ENCODE peak calls at places on chromosomes 2 and 18, in nine cellular contexts. One of them, this sample, is unnamed.

GRCh38 chr18:22342625-22343024 is 75.1 kb downstream of the CTAGE1 start:
- DNase-seq in BE2C: peak; percentile 83
- DNase-seq in CD8-positive, alpha-beta T cell: no peak
- DNase-seq in mesendoderm: no peak
- DNase-seq in PC-9: peak; percentile 72
- DNase-seq in neuronal stem cell: no peak
- DNase-seq in body of pancreas: peak; percentile 50
- DNase-seq in breast epithelium: peak; percentile 53
- DNase-seq in heart right ventricle: no peak
- DNase-seq in this sample: no peak

GRCh38 chr2:170554278-170554955 is 160.7 kb upstream of the SP5 start:
- DNase-seq in mesendoderm: no peak
- DNase-seq in PC-9: no peak
- DNase-seq in breast epithelium: peak; percentile 28
- DNase-seq in neuronal stem cell: no peak
- DNase-seq in heart right ventricle: peak; percentile 13
- DNase-seq in body of pancreas: peak; percentile 35
- DNase-seq in BE2C: no peak
- DNase-seq in CD8-positive, alpha-beta T cell: no peak
- DNase-seq in this sample: no peak

GRCh38 chr2:12436483-12436882 is 280.3 kb upstream of the TRIB2 start:
- DNase-seq in mesendoderm: no peak
- DNase-seq in breast epithelium: no peak
- DNase-seq in PC-9: no peak
- DNase-seq in BE2C: no peak
- DNase-seq in CD8-positive, alpha-beta T cell: no peak
- DNase-seq in heart right ventricle: no peak
- DNase-seq in neuronal stem cell: no peak
- DNase-seq in body of pancreas: no peak
- DNase-seq in this sample: no peak

GRCh38 chr18:28365406-28365805 is 188.5 kb upstream of the CDH2 start:
- DNase-seq in breast epithelium: peak; percentile 27
- DNase-seq in neuronal stem cell: no peak
- DNase-seq in BE2C: no peak
- DNase-seq in body of pancreas: peak; percentile 8
- DNase-seq in mesendoderm: no peak
- DNase-seq in PC-9: peak; percentile 41
- DNase-seq in heart right ventricle: no peak
- DNase-seq in CD8-positive, alpha-beta T cell: no peak
- DNase-seq in this sample: no peak

GRCh38 chr2:189304360-189304759 is 124.8 kb upstream of the COL5A2 start:
- DNase-seq in mesendoderm: peak; percentile 34
- DNase-seq in neuronal stem cell: no peak
- DNase-seq in BE2C: no peak
- DNase-seq in breast epithelium: no peak
- DNase-seq in body of pancreas: no peak
- DNase-seq in heart right ventricle: no peak
- DNase-seq in CD8-positive, alpha-beta T cell: peak; percentile 16
- DNase-seq in PC-9: no peak
- DNase-seq in this sample: no peak

GRCh38 chr2:140200307-140200706 is 1420.1 kb upstream of the NXPH2 start:
- DNase-seq in mesendoderm: no peak
- DNase-seq in neuronal stem cell: no peak
- DNase-seq in BE2C: no peak
- DNase-seq in breast epithelium: no peak
- DNase-seq in PC-9: no peak
- DNase-seq in heart right ventricle: no peak
- DNase-seq in body of pancreas: no peak
- DNase-seq in CD8-positive, alpha-beta T cell: no peak
- DNase-seq in this sample: no peak

GRCh38 chr2:212424090-212424489 is 114.5 kb downstream of the ERBB4 start:
- DNase-seq in body of pancreas: no peak
- DNase-seq in neuronal stem cell: no peak
- DNase-seq in CD8-positive, alpha-beta T cell: no peak
- DNase-seq in heart right ventricle: no peak
- DNase-seq in BE2C: no peak
- DNase-seq in mesendoderm: peak; percentile 13
- DNase-seq in breast epithelium: no peak
- DNase-seq in PC-9: no peak
- DNase-seq in this sample: no peak

GRCh38 chr18:12751503-12751884 is 48.7 kb downstream of the PSMG2 start:
- DNase-seq in heart right ventricle: no peak
- DNase-seq in neuronal stem cell: no peak
- DNase-seq in body of pancreas: no peak
- DNase-seq in breast epithelium: no peak
- DNase-seq in CD8-positive, alpha-beta T cell: no peak
- DNase-seq in PC-9: no peak
- DNase-seq in mesendoderm: no peak
- DNase-seq in BE2C: no peak
- DNase-seq in this sample: no peak

GRCh38 chr2:186992597-186992996 is 143.6 kb upstream of the ZSWIM2 start:
- DNase-seq in mesendoderm: no peak
- DNase-seq in breast epithelium: no peak
- DNase-seq in BE2C: no peak
- DNase-seq in heart right ventricle: no peak
- DNase-seq in body of pancreas: no peak
- DNase-seq in neuronal stem cell: no peak
- DNase-seq in CD8-positive, alpha-beta T cell: no peak
- DNase-seq in PC-9: no peak
- DNase-seq in this sample: no peak

GRCh38 chr2:20723543-20723942 is 56.6 kb downstream of the GDF7 start:
- DNase-seq in neuronal stem cell: no peak
- DNase-seq in body of pancreas: no peak
- DNase-seq in breast epithelium: no peak
- DNase-seq in PC-9: no peak
- DNase-seq in BE2C: no peak
- DNase-seq in CD8-positive, alpha-beta T cell: no peak
- DNase-seq in heart right ventricle: no peak
- DNase-seq in mesendoderm: no peak
- DNase-seq in this sample: no peak

GRCh38 chr2:30127016-30127893 is 19.6 kb upstream of the YPEL5 start:
- DNase-seq in CD8-positive, alpha-beta T cell: no peak
- DNase-seq in heart right ventricle: no peak
- DNase-seq in BE2C: no peak
- DNase-seq in mesendoderm: no peak
- DNase-seq in body of pancreas: no peak
- DNase-seq in PC-9: no peak
- DNase-seq in neuronal stem cell: no peak
- DNase-seq in breast epithelium: no peak
- DNase-seq in this sample: no peak

DNA sequence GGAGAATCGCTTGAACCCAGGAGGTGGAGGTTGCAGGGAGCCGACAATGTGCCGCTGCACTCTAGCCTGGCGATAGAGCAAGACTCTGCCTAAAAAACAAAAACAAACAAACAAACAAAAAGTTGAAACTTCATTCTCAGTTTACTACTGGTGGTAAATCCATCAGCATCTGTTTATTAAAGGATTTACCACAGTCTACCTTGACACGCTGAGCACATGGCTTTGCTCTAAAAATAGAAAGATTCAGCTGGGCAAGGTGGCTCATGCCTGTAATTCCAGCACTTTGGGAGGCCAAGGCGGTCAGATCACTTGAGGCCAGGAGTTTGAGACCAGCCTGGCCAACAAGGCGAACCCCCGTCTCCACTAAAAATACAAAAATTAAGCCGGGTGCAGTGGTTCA is 201.3 kb downstream of the TGIF1 start:
- DNase-seq in breast epithelium: no peak
- DNase-seq in CD8-positive, alpha-beta T cell: no peak
- DNase-seq in mesendoderm: no peak
- DNase-seq in body of pancreas: no peak
- DNase-seq in heart right ventricle: no peak
- DNase-seq in neuronal stem cell: no peak
- DNase-seq in PC-9: no peak
- DNase-seq in BE2C: no peak
- DNase-seq in this sample: no peak
- H3K4me1 ChIP-seq in breast epithelium: no peaks in the 10 kb centered on the region
- H3K4me1 ChIP-seq in CD8-positive, alpha-beta T cell: no peaks in the 10 kb centered on the region
- H3K4me1 ChIP-seq in mesendoderm: peaks cover 12% of the 10 kb centered on the region
- H3K4me1 ChIP-seq in body of pancreas: no peaks in the 10 kb centered on the region
- H3K4me1 ChIP-seq in heart right ventricle: no peaks in the 10 kb centered on the region
- H3K4me1 ChIP-seq in neuronal stem cell: peaks cover 5% of the 10 kb centered on the region
- H3K4me1 ChIP-seq in PC-9: peaks cover 77% of the 10 kb centered on the region
- H3K4me1 ChIP-seq in BE2C: no peaks in the 10 kb centered on the region
- H3K4me1 ChIP-seq in this sample: peaks cover 21% of the 10 kb centered on the region

DNA sequence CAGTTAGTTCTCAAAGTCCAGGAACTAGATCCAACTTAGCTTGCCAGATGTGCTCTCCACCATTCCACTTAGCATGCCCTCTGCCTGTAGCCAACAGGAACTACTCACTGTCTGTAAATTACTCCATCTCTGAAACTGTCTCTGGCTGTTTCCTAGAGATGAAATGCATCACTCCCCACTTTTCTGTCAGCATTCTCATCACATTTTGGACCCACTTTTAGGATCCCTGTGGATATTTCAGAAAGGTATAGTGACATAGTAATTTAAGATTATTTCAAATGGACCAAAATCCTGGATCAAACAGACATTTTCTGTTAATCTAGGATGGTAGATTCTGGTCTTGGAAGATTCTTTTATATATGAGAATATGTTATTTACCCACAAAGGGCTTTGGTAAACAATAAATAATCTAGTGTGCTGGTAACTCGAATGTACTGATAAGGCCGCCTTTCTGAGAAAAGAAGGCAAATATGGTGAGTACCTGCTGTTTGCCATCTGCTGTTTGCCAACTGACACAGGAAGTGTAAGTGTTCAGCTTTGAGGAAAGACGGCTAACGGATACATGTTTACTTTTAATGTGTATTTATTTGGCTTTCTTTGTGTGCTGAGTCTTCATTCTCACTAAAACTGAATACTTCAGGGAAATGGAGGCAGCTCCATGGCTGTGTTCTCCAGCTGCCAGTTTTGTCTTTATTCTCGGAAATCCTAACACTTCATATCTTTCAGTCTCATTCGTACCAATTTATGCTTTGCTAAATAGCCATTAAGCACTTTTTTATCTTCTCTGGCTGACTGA is 79.5 kb downstream of the EVA1A start:
- DNase-seq in mesendoderm: peak; percentile 43
- DNase-seq in heart right ventricle: no peak
- DNase-seq in BE2C: no peak
- DNase-seq in neuronal stem cell: no peak
- DNase-seq in CD8-positive, alpha-beta T cell: no peak
- DNase-seq in breast epithelium: no peak
- DNase-seq in PC-9: no peak
- DNase-seq in body of pancreas: peak; percentile 32
- DNase-seq in this sample: no peak
- H3K4me1 ChIP-seq in mesendoderm: no peaks in the 10 kb centered on the region
- H3K4me1 ChIP-seq in heart right ventricle: peaks cover 4% of the 10 kb centered on the region
- H3K4me1 ChIP-seq in BE2C: no peaks in the 10 kb centered on the region
- H3K4me1 ChIP-seq in neuronal stem cell: peaks cover 5% of the 10 kb centered on the region
- H3K4me1 ChIP-seq in CD8-positive, alpha-beta T cell: no peaks in the 10 kb centered on the region
- H3K4me1 ChIP-seq in breast epithelium: no peaks in the 10 kb centered on the region
- H3K4me1 ChIP-seq in PC-9: no peaks in the 10 kb centered on the region
- H3K4me1 ChIP-seq in body of pancreas: peaks cover 10% of the 10 kb centered on the region
- H3K4me1 ChIP-seq in this sample: no peaks in the 10 kb centered on the region

GRCh38 chr2:95039978-95040377 is 14.5 kb downstream of the MAL start:
- DNase-seq in heart right ventricle: no peak
- DNase-seq in PC-9: no peak
- DNase-seq in BE2C: no peak
- DNase-seq in mesendoderm: no peak
- DNase-seq in body of pancreas: no peak
- DNase-seq in neuronal stem cell: no peak
- DNase-seq in CD8-positive, alpha-beta T cell: no peak
- DNase-seq in breast epithelium: no peak
- DNase-seq in this sample: no peak
- H3K4me1 ChIP-seq in heart right ventricle: peaks cover 15% of the 10 kb centered on the region
- H3K4me1 ChIP-seq in PC-9: peaks cover 77% of the 10 kb centered on the region
- H3K4me1 ChIP-seq in BE2C: no peaks in the 10 kb centered on the region
- H3K4me1 ChIP-seq in mesendoderm: no peaks in the 10 kb centered on the region
- H3K4me1 ChIP-seq in body of pancreas: peaks cover 12% of the 10 kb centered on the region
- H3K4me1 ChIP-seq in neuronal stem cell: no peaks in the 10 kb centered on the region
- H3K4me1 ChIP-seq in CD8-positive, alpha-beta T cell: peaks cover 74% of the 10 kb centered on the region
- H3K4me1 ChIP-seq in breast epithelium: peaks cover 4% of the 10 kb centered on the region
- H3K4me1 ChIP-seq in this sample: no peaks in the 10 kb centered on the region

GRCh38 chr2:172430671-172431070 is 3.3 kb downstream of the ITGA6 start:
- DNase-seq in PC-9: no peak
- DNase-seq in mesendoderm: no peak
- DNase-seq in breast epithelium: no peak
- DNase-seq in CD8-positive, alpha-beta T cell: no peak
- DNase-seq in body of pancreas: no peak
- DNase-seq in heart right ventricle: no peak
- DNase-seq in neuronal stem cell: no peak
- DNase-seq in BE2C: no peak
- DNase-seq in this sample: no peak
- H3K4me1 ChIP-seq in PC-9: peaks cover 70% of the 10 kb centered on the region
- H3K4me1 ChIP-seq in mesendoderm: peaks cover 9% of the 10 kb centered on the region
- H3K4me1 ChIP-seq in breast epithelium: no peaks in the 10 kb centered on the region
- H3K4me1 ChIP-seq in CD8-positive, alpha-beta T cell: peaks cover 74% of the 10 kb centered on the region
- H3K4me1 ChIP-seq in body of pancreas: peaks cover 70% of the 10 kb centered on the region
- H3K4me1 ChIP-seq in heart right ventricle: peaks cover 46% of the 10 kb centered on the region
- H3K4me1 ChIP-seq in neuronal stem cell: peaks cover 16% of the 10 kb centered on the region
- H3K4me1 ChIP-seq in BE2C: no peaks in the 10 kb centered on the region
- H3K4me1 ChIP-seq in this sample: peaks cover 17% of the 10 kb centered on the region